ENCODE peak calls at places on chromosome X, in five cellular contexts. P, F, V, M and K are unnamed samples.

GRCh38 chrX:48648299-48648698 is 35.3 kb upstream of the WAS start:
- DNase-seq in P (peak; percentile 56), F (no peak), V (peak; percentile 47), M (peak; percentile 27), K (no peak)

GRCh38 chrX:150084474-150085229 is 146.4 kb upstream of the EOLA2 start:
- DNase-seq in P (no peak), F (no peak), V (no peak), M (no peak), K (no peak)

GRCh38 chrX:101462892-101463291 is 22.4 kb upstream of the ARMCX4 start:
- DNase-seq in P (no peak), F (no peak), V (no peak), M (no peak), K (no peak)

GRCh38 chrX:109863811-109864210 is 130.8 kb upstream of the ACSL4 start:
- DNase-seq in P (no peak), F (no peak), V (no peak), M (no peak), K (no peak)

GRCh38 chrX:45172890-45173289 is 27.8 kb downstream of the DIPK2B start:
- DNase-seq in P (no peak), F (no peak), V (no peak), M (no peak), K (no peak)

GRCh38 chrX:78527263-78527662 is 131.9 kb downstream of the RTL3 start:
- DNase-seq in P (no peak), F (no peak), V (no peak), M (no peak), K (no peak)

GRCh38 chrX:46704767-46705386 is 54.0 kb downstream of the SLC9A7 start:
- DNase-seq in P (no peak), F (no peak), V (no peak), M (no peak), K (no peak)

GRCh38 chrX:113019958-113020357 is 179.3 kb upstream of the AMOT start:
- DNase-seq in P (no peak), F (no peak), V (no peak), M (no peak), K (no peak)

GRCh38 chrX:4150259-4150658 is 436.8 kb upstream of the PRKX start:
- DNase-seq in P (no peak), F (no peak), V (no peak), M (no peak), K (no peak)

GRCh38 chrX:37871626-37872302 is 24.4 kb upstream of the DYNLT3 start:
- DNase-seq in P (no peak), F (no peak), V (no peak), M (peak; percentile 29), K (peak; percentile 67)

GRCh38 chrX:155880586-155881157 is 473 bp upstream of the VAMP7 start:
- DNase-seq in P (no peak), F (no peak), V (no peak), M (no peak), K (no peak)

GRCh38 chrX:120768254-120768653 is 107.4 kb downstream of the CT47B1 start:
- DNase-seq in P (no peak), F (no peak), V (no peak), M (no peak), K (no peak)

GRCh38 chrX:19382500-19383145 is 38.9 kb downstream of the PDHA1 start:
- DNase-seq in P (peak; percentile 22), F (peak; percentile 60), V (peak; percentile 23), M (peak; percentile 56), K (peak; percentile 64)

GRCh38 chrX:63506320-63506719 is 155.2 kb upstream of the SPIN4 start:
- DNase-seq in P (no peak), F (no peak), V (peak; percentile 8), M (no peak), K (no peak)

GRCh38 chrX:150692837-150693781 is at the start of gene MTMR1:
- DNase-seq in P (no peak), F (peak; percentile 35), V (peak; percentile 49), M (peak; percentile 44), K (peak; percentile 54)

GRCh38 chrX:110966839-110967238 is 129.2 kb upstream of the PAK3 start:
- DNase-seq in P (no peak), F (no peak), V (no peak), M (no peak), K (no peak)

DNA sequence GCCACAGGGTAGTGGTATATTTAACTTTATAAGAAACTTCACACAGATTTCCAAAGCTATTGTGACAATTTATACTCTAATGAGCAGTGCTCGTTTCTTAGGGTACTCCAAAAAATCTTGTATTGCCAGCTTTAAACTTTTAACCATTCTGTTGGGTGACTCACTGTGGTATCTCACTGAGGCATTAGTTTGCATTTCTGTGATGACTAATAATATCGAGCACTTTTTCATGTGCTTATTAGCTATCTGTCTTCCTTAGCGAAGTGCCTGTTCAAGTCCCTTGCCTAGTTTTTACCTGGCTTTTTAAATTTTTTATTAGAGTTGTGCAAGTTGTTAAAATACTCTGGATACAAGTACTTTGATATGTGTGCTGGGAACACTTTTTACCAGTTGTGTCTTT is 5.5 kb downstream of the PNMA3 start:
- DNase-seq in P (no peak), F (no peak), V (no peak), M (no peak), K (no peak)
- H3K9me3 ChIP-seq in P (no peaks in the 10 kb centered on the region), F (no peaks in the 10 kb centered on the region), V (no peaks in the 10 kb centered on the region), M (no peaks in the 10 kb centered on the region), K (no peaks in the 10 kb centered on the region)

GRCh38 chrX:13694359-13694758 is 5.4 kb downstream of the RAB9A start:
- DNase-seq in P (no peak), F (no peak), V (no peak), M (no peak), K (no peak)
- H3K4me1 ChIP-seq in P (no peaks in the 10 kb centered on the region), F (peaks cover 70% of the 10 kb centered on the region), V (peaks cover 80% of the 10 kb centered on the region), M (peaks cover 49% of the 10 kb centered on the region), K (peaks cover 2% of the 10 kb centered on the region)

DNA sequence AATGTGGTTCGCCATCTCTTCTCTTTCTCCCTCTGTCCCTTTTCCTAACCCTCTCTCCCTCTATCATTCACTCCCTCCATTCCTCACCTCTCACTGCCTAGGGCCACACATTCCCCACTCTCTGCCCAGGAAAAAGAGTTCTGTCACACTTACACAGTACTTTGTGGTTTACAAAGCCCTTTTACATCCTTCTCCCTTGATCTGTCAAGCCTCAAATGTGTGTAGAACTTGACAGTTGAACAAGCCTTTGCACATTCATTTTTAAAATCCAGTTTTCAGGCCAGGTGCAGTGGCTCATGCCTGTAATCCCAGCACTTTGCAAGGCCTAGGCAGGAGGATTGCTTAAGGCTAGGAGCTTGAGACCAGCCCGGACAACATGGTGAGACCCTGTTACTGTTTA is 156.3 kb downstream of the VSIG4 start:
- DNase-seq in P (no peak), F (no peak), V (no peak), M (no peak), K (no peak)
- H3K9me3 ChIP-seq in P (no peaks in the 10 kb centered on the region), F (no peaks in the 10 kb centered on the region), V (no peaks in the 10 kb centered on the region), M (no peaks in the 10 kb centered on the region), K (no peaks in the 10 kb centered on the region)

DNA sequence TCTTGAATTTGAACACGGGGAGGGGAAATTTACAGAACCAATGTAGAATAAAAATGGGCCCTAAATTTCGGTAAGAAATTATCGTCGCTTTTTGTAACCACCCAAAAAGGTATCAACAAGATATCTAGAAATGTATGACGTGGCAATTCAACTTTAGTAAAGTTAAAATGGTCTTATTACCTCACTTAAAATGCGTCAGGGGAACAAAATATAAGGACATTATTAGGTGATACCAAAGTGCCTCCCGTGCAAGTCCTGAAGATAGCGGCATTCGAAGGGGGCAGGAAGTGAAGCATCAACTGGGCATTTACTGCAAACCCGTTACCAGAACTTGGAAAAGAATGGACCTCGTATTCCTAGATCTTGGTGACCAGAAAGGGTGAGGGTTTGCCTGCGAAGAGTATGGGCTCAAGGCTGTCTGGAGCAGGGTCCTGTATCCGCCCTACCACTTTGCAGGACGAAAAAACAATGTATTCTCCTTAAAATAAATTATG is 980 bp downstream of the AP1S2 start:
- DNase-seq in P (no peak), F (no peak), V (no peak), M (no peak), K (no peak)
- H3K4me1 ChIP-seq in P (no peaks in the 10 kb centered on the region), F (peaks cover 12% of the 10 kb centered on the region), V (peaks cover 19% of the 10 kb centered on the region), M (peaks cover 18% of the 10 kb centered on the region), K (no peaks in the 10 kb centered on the region)